ENCODE peak calls at places on chromosomes 5 and 9, in nine cellular contexts. One of them, this sample, is unnamed.

GRCh38 chr9:128786681-128787582 is at the start of gene TBC1D13:
- DNase-seq in gastrocnemius medialis: peak; percentile 91
- DNase-seq in SK-N-SH: peak; percentile 98
- DNase-seq in thoracic aorta: peak; percentile 61
- DNase-seq in A673: peak; percentile 90
- DNase-seq in GM12878: peak; percentile 31
- DNase-seq in Peyer's patch: peak; percentile 91
- DNase-seq in testis: peak; percentile 90
- DNase-seq in ovary: peak; percentile 85
- DNase-seq in this sample: peak; percentile 95

GRCh38 chr9:129331772-129332512 is 153.9 kb upstream of the IER5L start:
- DNase-seq in gastrocnemius medialis: no peak
- DNase-seq in SK-N-SH: no peak
- DNase-seq in thoracic aorta: no peak
- DNase-seq in A673: no peak
- DNase-seq in GM12878: no peak
- DNase-seq in Peyer's patch: no peak
- DNase-seq in testis: no peak
- DNase-seq in ovary: no peak
- DNase-seq in this sample: no peak

GRCh38 chr5:84287964-84288363 is 96.7 kb downstream of the EDIL3 start:
- DNase-seq in gastrocnemius medialis: no peak
- DNase-seq in SK-N-SH: no peak
- DNase-seq in thoracic aorta: no peak
- DNase-seq in A673: peak; percentile 0
- DNase-seq in GM12878: peak; percentile 23
- DNase-seq in Peyer's patch: no peak
- DNase-seq in testis: no peak
- DNase-seq in ovary: no peak
- DNase-seq in this sample: peak; percentile 64

GRCh38 chr9:124776952-124777645 is at the start of gene OLFML2A:
- DNase-seq in gastrocnemius medialis: peak; percentile 20
- DNase-seq in SK-N-SH: peak; percentile 86
- DNase-seq in thoracic aorta: no peak
- DNase-seq in A673: peak; percentile 66
- DNase-seq in GM12878: no peak
- DNase-seq in Peyer's patch: no peak
- DNase-seq in testis: peak; percentile 30
- DNase-seq in ovary: peak; percentile 28
- DNase-seq in this sample: peak; percentile 81

GRCh38 chr5:155260798-155261197 is 247.2 kb downstream of the KIF4B start:
- DNase-seq in gastrocnemius medialis: no peak
- DNase-seq in SK-N-SH: peak; percentile 43
- DNase-seq in thoracic aorta: no peak
- DNase-seq in A673: peak; percentile 53
- DNase-seq in GM12878: no peak
- DNase-seq in Peyer's patch: no peak
- DNase-seq in testis: no peak
- DNase-seq in ovary: no peak
- DNase-seq in this sample: peak; percentile 34

GRCh38 chr5:171823269-171823668 is 37.7 kb downstream of the SMIM23 start:
- DNase-seq in gastrocnemius medialis: no peak
- DNase-seq in SK-N-SH: no peak
- DNase-seq in thoracic aorta: no peak
- DNase-seq in A673: no peak
- DNase-seq in GM12878: no peak
- DNase-seq in Peyer's patch: no peak
- DNase-seq in testis: no peak
- DNase-seq in ovary: no peak
- DNase-seq in this sample: no peak

GRCh38 chr9:115073456-115073855 is 44.5 kb downstream of the TNC start:
- DNase-seq in gastrocnemius medialis: no peak
- DNase-seq in SK-N-SH: no peak
- DNase-seq in thoracic aorta: no peak
- DNase-seq in A673: no peak
- DNase-seq in GM12878: no peak
- DNase-seq in Peyer's patch: no peak
- DNase-seq in testis: no peak
- DNase-seq in ovary: no peak
- DNase-seq in this sample: no peak

GRCh38 chr9:35603506-35603985 is 1.5 kb upstream of the TESK1 start:
- DNase-seq in gastrocnemius medialis: peak; percentile 88
- DNase-seq in SK-N-SH: peak; percentile 43
- DNase-seq in thoracic aorta: no peak
- DNase-seq in A673: no peak
- DNase-seq in GM12878: no peak
- DNase-seq in Peyer's patch: peak; percentile 46
- DNase-seq in testis: peak; percentile 70
- DNase-seq in ovary: peak; percentile 69
- DNase-seq in this sample: no peak

GRCh38 chr5:140718266-140718592 is 18.0 kb downstream of the ZMAT2 start:
- DNase-seq in gastrocnemius medialis: no peak
- DNase-seq in SK-N-SH: no peak
- DNase-seq in thoracic aorta: no peak
- DNase-seq in A673: no peak
- DNase-seq in GM12878: no peak
- DNase-seq in Peyer's patch: no peak
- DNase-seq in testis: no peak
- DNase-seq in ovary: no peak
- DNase-seq in this sample: no peak

GRCh38 chr9:4680750-4681149 is 1.4 kb downstream of the CDC37L1 start:
- DNase-seq in gastrocnemius medialis: no peak
- DNase-seq in SK-N-SH: no peak
- DNase-seq in thoracic aorta: no peak
- DNase-seq in A673: no peak
- DNase-seq in GM12878: no peak
- DNase-seq in Peyer's patch: no peak
- DNase-seq in testis: no peak
- DNase-seq in ovary: no peak
- DNase-seq in this sample: no peak

GRCh38 chr9:109238677-109239076 is 71.6 kb upstream of the FRRS1L start:
- DNase-seq in gastrocnemius medialis: no peak
- DNase-seq in SK-N-SH: no peak
- DNase-seq in thoracic aorta: no peak
- DNase-seq in A673: no peak
- DNase-seq in GM12878: no peak
- DNase-seq in Peyer's patch: no peak
- DNase-seq in testis: no peak
- DNase-seq in ovary: no peak
- DNase-seq in this sample: no peak

GRCh38 chr9:134551657-134552348 is 89.8 kb upstream of the COL5A1 start:
- DNase-seq in gastrocnemius medialis: no peak
- DNase-seq in SK-N-SH: no peak
- DNase-seq in thoracic aorta: no peak
- DNase-seq in A673: peak; percentile 94
- DNase-seq in GM12878: no peak
- DNase-seq in Peyer's patch: no peak
- DNase-seq in testis: no peak
- DNase-seq in ovary: no peak
- DNase-seq in this sample: peak; percentile 75

GRCh38 chr5:77893225-77893860 is 117.2 kb upstream of the TBCA start:
- DNase-seq in gastrocnemius medialis: no peak
- DNase-seq in SK-N-SH: no peak
- DNase-seq in thoracic aorta: peak; percentile 45
- DNase-seq in A673: peak; percentile 49
- DNase-seq in GM12878: no peak
- DNase-seq in Peyer's patch: no peak
- DNase-seq in testis: no peak
- DNase-seq in ovary: no peak
- DNase-seq in this sample: peak; percentile 76
- H3K27ac ChIP-seq in gastrocnemius medialis: no peak overlapping the region
- H3K27ac ChIP-seq in SK-N-SH: no peak overlapping the region
- H3K27ac ChIP-seq in thoracic aorta: no peak overlapping the region
- H3K27ac ChIP-seq in A673: no peak overlapping the region
- H3K27ac ChIP-seq in GM12878: no peak overlapping the region
- H3K27ac ChIP-seq in Peyer's patch: no peak overlapping the region
- H3K27ac ChIP-seq in testis: no peak overlapping the region
- H3K27ac ChIP-seq in ovary: no peak overlapping the region
- H3K27ac ChIP-seq in this sample: no peak overlapping the region

GRCh38 chr5:133387621-133388020 is 224.7 kb downstream of the FSTL4 start:
- DNase-seq in gastrocnemius medialis: no peak
- DNase-seq in SK-N-SH: no peak
- DNase-seq in thoracic aorta: no peak
- DNase-seq in A673: no peak
- DNase-seq in GM12878: no peak
- DNase-seq in Peyer's patch: no peak
- DNase-seq in testis: peak; percentile 5
- DNase-seq in ovary: no peak
- DNase-seq in this sample: no peak
- H3K4me1 ChIP-seq in gastrocnemius medialis: no peaks in the 10 kb centered on the region
- H3K4me1 ChIP-seq in SK-N-SH: no peaks in the 10 kb centered on the region
- H3K4me1 ChIP-seq in thoracic aorta: no peaks in the 10 kb centered on the region
- H3K4me1 ChIP-seq in A673: no peaks in the 10 kb centered on the region
- H3K4me1 ChIP-seq in GM12878: no peaks in the 10 kb centered on the region
- H3K4me1 ChIP-seq in Peyer's patch: no peaks in the 10 kb centered on the region
- H3K4me1 ChIP-seq in testis: no peaks in the 10 kb centered on the region
- H3K4me1 ChIP-seq in ovary: no peaks in the 10 kb centered on the region
- H3K4me1 ChIP-seq in this sample: no peaks in the 10 kb centered on the region

GRCh38 chr5:60415443-60415842 is 284.5 kb downstream of the DEPDC1B start:
- DNase-seq in gastrocnemius medialis: no peak
- DNase-seq in SK-N-SH: no peak
- DNase-seq in thoracic aorta: no peak
- DNase-seq in A673: no peak
- DNase-seq in GM12878: no peak
- DNase-seq in Peyer's patch: no peak
- DNase-seq in testis: peak; percentile 20
- DNase-seq in ovary: no peak
- DNase-seq in this sample: no peak

GRCh38 chr5:60410427-60410826 is 289.5 kb downstream of the DEPDC1B start:
- DNase-seq in gastrocnemius medialis: no peak
- DNase-seq in SK-N-SH: no peak
- DNase-seq in thoracic aorta: no peak
- DNase-seq in A673: no peak
- DNase-seq in GM12878: no peak
- DNase-seq in Peyer's patch: no peak
- DNase-seq in testis: no peak
- DNase-seq in ovary: no peak
- DNase-seq in this sample: no peak
- H3K27ac ChIP-seq in gastrocnemius medialis: no peak overlapping the region
- H3K27ac ChIP-seq in SK-N-SH: no peak overlapping the region
- H3K27ac ChIP-seq in thoracic aorta: no peak overlapping the region
- H3K27ac ChIP-seq in A673: no peak overlapping the region
- H3K27ac ChIP-seq in GM12878: no peak overlapping the region
- H3K27ac ChIP-seq in Peyer's patch: no peak overlapping the region
- H3K27ac ChIP-seq in testis: no peak overlapping the region
- H3K27ac ChIP-seq in ovary: no peak overlapping the region
- H3K27ac ChIP-seq in this sample: no peak overlapping the region

GRCh38 chr5:150503977-150504620 is 3.8 kb upstream of the NDST1 start:
- DNase-seq in gastrocnemius medialis: peak; percentile 69
- DNase-seq in SK-N-SH: peak; percentile 83
- DNase-seq in thoracic aorta: no peak
- DNase-seq in A673: no peak
- DNase-seq in GM12878: no peak
- DNase-seq in Peyer's patch: no peak
- DNase-seq in testis: peak; percentile 94
- DNase-seq in ovary: no peak
- DNase-seq in this sample: no peak
- H3K4me1 ChIP-seq in gastrocnemius medialis: peaks cover 99% of the 10 kb centered on the region
- H3K4me1 ChIP-seq in SK-N-SH: no peaks in the 10 kb centered on the region
- H3K4me1 ChIP-seq in thoracic aorta: peaks cover 60% of the 10 kb centered on the region
- H3K4me1 ChIP-seq in A673: no peaks in the 10 kb centered on the region
- H3K4me1 ChIP-seq in GM12878: no peaks in the 10 kb centered on the region
- H3K4me1 ChIP-seq in Peyer's patch: no peaks in the 10 kb centered on the region
- H3K4me1 ChIP-seq in testis: peaks cover 100% of the 10 kb centered on the region
- H3K4me1 ChIP-seq in ovary: peaks cover 61% of the 10 kb centered on the region
- H3K4me1 ChIP-seq in this sample: peaks cover 48% of the 10 kb centered on the region

GRCh38 chr5:14034991-14035390 is 90.5 kb upstream of the DNAH5 start:
- DNase-seq in gastrocnemius medialis: no peak
- DNase-seq in SK-N-SH: no peak
- DNase-seq in thoracic aorta: no peak
- DNase-seq in A673: no peak
- DNase-seq in GM12878: no peak
- DNase-seq in Peyer's patch: no peak
- DNase-seq in testis: no peak
- DNase-seq in ovary: no peak
- DNase-seq in this sample: peak; percentile 58
- H3K27ac ChIP-seq in gastrocnemius medialis: no peak overlapping the region
- H3K27ac ChIP-seq in SK-N-SH: peak overlapping the region; percentile 56
- H3K27ac ChIP-seq in thoracic aorta: peak overlapping the region; percentile 71
- H3K27ac ChIP-seq in A673: no peak overlapping the region
- H3K27ac ChIP-seq in GM12878: no peak overlapping the region
- H3K27ac ChIP-seq in Peyer's patch: peak overlapping the region; percentile 73
- H3K27ac ChIP-seq in testis: no peak overlapping the region
- H3K27ac ChIP-seq in ovary: no peak overlapping the region
- H3K27ac ChIP-seq in this sample: peak overlapping the region; percentile 97

GRCh38 chr5:139687656-139688055 is 39.5 kb downstream of the CXXC5 start:
- DNase-seq in gastrocnemius medialis: peak; percentile 66
- DNase-seq in SK-N-SH: no peak
- DNase-seq in thoracic aorta: no peak
- DNase-seq in A673: no peak
- DNase-seq in GM12878: no peak
- DNase-seq in Peyer's patch: no peak
- DNase-seq in testis: no peak
- DNase-seq in ovary: no peak
- DNase-seq in this sample: no peak
- H3K4me1 ChIP-seq in gastrocnemius medialis: peaks cover 65% of the 10 kb centered on the region
- H3K4me1 ChIP-seq in SK-N-SH: peaks cover 28% of the 10 kb centered on the region
- H3K4me1 ChIP-seq in thoracic aorta: peaks cover 19% of the 10 kb centered on the region
- H3K4me1 ChIP-seq in A673: peaks cover 44% of the 10 kb centered on the region
- H3K4me1 ChIP-seq in GM12878: peaks cover 12% of the 10 kb centered on the region
- H3K4me1 ChIP-seq in Peyer's patch: peaks cover 6% of the 10 kb centered on the region
- H3K4me1 ChIP-seq in testis: peaks cover 12% of the 10 kb centered on the region
- H3K4me1 ChIP-seq in ovary: peaks cover 7% of the 10 kb centered on the region
- H3K4me1 ChIP-seq in this sample: peaks cover 21% of the 10 kb centered on the region